ENCODE peak calls at places on chromosomes 5 and 9, in five cellular contexts. One of them, this sample, is unnamed.

GRCh38 chr5:88732181-88732633 is 150.8 kb downstream of the MEF2C start:
- DNase-seq in A673: no peak
- DNase-seq in cardiac muscle cell: peak; percentile 25
- DNase-seq in substantia nigra: no peak
- DNase-seq in tibial artery: peak; percentile 78
- DNase-seq in this sample: peak; percentile 36

GRCh38 chr9:120617637-120617979 is 37.6 kb upstream of the CDK5RAP2 start:
- DNase-seq in A673: no peak
- DNase-seq in cardiac muscle cell: peak; percentile 20
- DNase-seq in substantia nigra: no peak
- DNase-seq in tibial artery: no peak
- DNase-seq in this sample: no peak

GRCh38 chr9:38117646-38118045 is 48.6 kb upstream of the SHB start:
- DNase-seq in A673: no peak
- DNase-seq in cardiac muscle cell: no peak
- DNase-seq in substantia nigra: no peak
- DNase-seq in tibial artery: no peak
- DNase-seq in this sample: no peak

GRCh38 chr9:89655047-89655989 is 50.5 kb downstream of the GADD45G start:
- DNase-seq in A673: no peak
- DNase-seq in cardiac muscle cell: peak; percentile 15
- DNase-seq in substantia nigra: no peak
- DNase-seq in tibial artery: no peak
- DNase-seq in this sample: no peak

GRCh38 chr5:180804129-180804601 is 1.6 kb upstream of the MGAT1 start:
- DNase-seq in A673: no peak
- DNase-seq in cardiac muscle cell: no peak
- DNase-seq in substantia nigra: no peak
- DNase-seq in tibial artery: no peak
- DNase-seq in this sample: no peak

GRCh38 chr9:90659626-90660364 is 17.2 kb upstream of the DIRAS2 start:
- DNase-seq in A673: peak; percentile 38
- DNase-seq in cardiac muscle cell: peak; percentile 23
- DNase-seq in substantia nigra: no peak
- DNase-seq in tibial artery: no peak
- DNase-seq in this sample: no peak

GRCh38 chr9:82810902-82811301 is 252.0 kb downstream of the RASEF start:
- DNase-seq in A673: peak; percentile 4
- DNase-seq in cardiac muscle cell: peak; percentile 6
- DNase-seq in substantia nigra: no peak
- DNase-seq in tibial artery: no peak
- DNase-seq in this sample: no peak

GRCh38 chr9:134548185-134548584 is 93.4 kb upstream of the COL5A1 start:
- DNase-seq in A673: no peak
- DNase-seq in cardiac muscle cell: no peak
- DNase-seq in substantia nigra: no peak
- DNase-seq in tibial artery: no peak
- DNase-seq in this sample: no peak

GRCh38 chr9:1458503-1458902 is 408.3 kb downstream of the DMRT2 start:
- DNase-seq in A673: peak; percentile 71
- DNase-seq in cardiac muscle cell: peak; percentile 81
- DNase-seq in substantia nigra: no peak
- DNase-seq in tibial artery: no peak
- DNase-seq in this sample: no peak

GRCh38 chr9:33159760-33160127 is 7.4 kb downstream of the B4GALT1 start:
- DNase-seq in A673: peak; percentile 50
- DNase-seq in cardiac muscle cell: peak; percentile 87
- DNase-seq in substantia nigra: no peak
- DNase-seq in tibial artery: peak; percentile 61
- DNase-seq in this sample: no peak

GRCh38 chr5:177083351-177083750 is 3.4 kb upstream of the FGFR4 start:
- DNase-seq in A673: no peak
- DNase-seq in cardiac muscle cell: no peak
- DNase-seq in substantia nigra: no peak
- DNase-seq in tibial artery: no peak
- DNase-seq in this sample: no peak

GRCh38 chr5:143166080-143166479 is 237.4 kb downstream of the NR3C1 start:
- DNase-seq in A673: no peak
- DNase-seq in cardiac muscle cell: no peak
- DNase-seq in substantia nigra: no peak
- DNase-seq in tibial artery: no peak
- DNase-seq in this sample: no peak

DNA sequence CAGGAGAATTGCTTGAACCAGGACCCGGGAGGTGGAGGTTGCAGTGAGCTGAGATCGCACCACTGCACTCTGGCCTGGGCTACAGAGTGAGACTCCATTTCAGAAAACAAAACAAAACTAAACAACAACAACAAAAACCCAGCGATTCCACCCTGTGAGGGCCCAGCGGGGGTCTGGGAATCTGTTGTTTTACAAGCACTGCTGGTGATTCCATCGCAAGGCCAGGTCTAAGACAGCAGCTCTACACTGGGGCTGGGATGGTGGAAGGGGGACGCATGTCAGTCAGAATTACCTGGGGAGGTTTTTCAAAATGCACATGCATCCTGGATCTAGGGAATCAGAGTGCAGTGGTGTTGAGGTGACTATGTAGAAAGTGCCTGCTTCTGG is 90.9 kb downstream of the ANKRD55 start:
- DNase-seq in A673: no peak
- DNase-seq in cardiac muscle cell: no peak
- DNase-seq in substantia nigra: no peak
- DNase-seq in tibial artery: no peak
- DNase-seq in this sample: no peak
- H3K27ac ChIP-seq in A673: no peak overlapping the region
- H3K27ac ChIP-seq in cardiac muscle cell: no peak overlapping the region
- H3K27ac ChIP-seq in substantia nigra: no peak overlapping the region
- H3K27ac ChIP-seq in tibial artery: no peak overlapping the region
- H3K27ac ChIP-seq in this sample: no peak overlapping the region

DNA sequence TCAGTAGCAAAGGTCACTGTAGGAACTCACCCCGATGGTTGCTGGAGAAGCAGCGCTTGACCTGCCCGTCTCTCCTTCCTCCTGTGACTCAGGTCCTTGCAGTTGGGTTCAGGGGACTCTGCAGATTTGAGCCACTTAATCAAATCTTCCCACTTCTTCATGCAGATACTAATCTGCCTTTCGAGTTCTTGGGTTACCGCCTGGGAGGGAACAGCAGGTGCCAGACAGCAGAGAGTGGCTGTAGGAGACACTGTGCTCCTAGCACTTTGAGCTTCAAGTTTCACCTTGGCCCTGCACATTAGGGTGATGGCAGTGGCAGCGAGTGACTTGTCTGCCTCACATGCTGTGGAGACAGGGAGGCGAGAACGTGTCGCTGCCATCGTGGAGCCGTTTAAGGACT is 478.3 kb downstream of the PSAT1 start:
- DNase-seq in A673: no peak
- DNase-seq in cardiac muscle cell: no peak
- DNase-seq in substantia nigra: no peak
- DNase-seq in tibial artery: no peak
- DNase-seq in this sample: no peak
- H3K27ac ChIP-seq in A673: no peak overlapping the region
- H3K27ac ChIP-seq in cardiac muscle cell: no peak overlapping the region
- H3K27ac ChIP-seq in substantia nigra: no peak overlapping the region
- H3K27ac ChIP-seq in tibial artery: no peak overlapping the region
- H3K27ac ChIP-seq in this sample: no peak overlapping the region

GRCh38 chr5:172958268-172959046 is 767 bp upstream of the RPL26L1 start:
- DNase-seq in A673: peak; percentile 44
- DNase-seq in cardiac muscle cell: peak; percentile 73
- DNase-seq in substantia nigra: no peak
- DNase-seq in tibial artery: peak; percentile 59
- DNase-seq in this sample: peak; percentile 61
- H3K27ac ChIP-seq in A673: peak overlapping the region; percentile 66
- H3K27ac ChIP-seq in cardiac muscle cell: peak overlapping the region; percentile 49
- H3K27ac ChIP-seq in substantia nigra: peak overlapping the region; percentile 85
- H3K27ac ChIP-seq in tibial artery: peak overlapping the region; percentile 89
- H3K27ac ChIP-seq in this sample: peak overlapping the region; percentile 76

GRCh38 chr5:29769474-29769873 is 1424.0 kb upstream of the CDH6 start:
- DNase-seq in A673: no peak
- DNase-seq in cardiac muscle cell: no peak
- DNase-seq in substantia nigra: no peak
- DNase-seq in tibial artery: no peak
- DNase-seq in this sample: no peak
- H3K27ac ChIP-seq in A673: no peak overlapping the region
- H3K27ac ChIP-seq in cardiac muscle cell: no peak overlapping the region
- H3K27ac ChIP-seq in substantia nigra: no peak overlapping the region
- H3K27ac ChIP-seq in tibial artery: no peak overlapping the region
- H3K27ac ChIP-seq in this sample: no peak overlapping the region

DNA sequence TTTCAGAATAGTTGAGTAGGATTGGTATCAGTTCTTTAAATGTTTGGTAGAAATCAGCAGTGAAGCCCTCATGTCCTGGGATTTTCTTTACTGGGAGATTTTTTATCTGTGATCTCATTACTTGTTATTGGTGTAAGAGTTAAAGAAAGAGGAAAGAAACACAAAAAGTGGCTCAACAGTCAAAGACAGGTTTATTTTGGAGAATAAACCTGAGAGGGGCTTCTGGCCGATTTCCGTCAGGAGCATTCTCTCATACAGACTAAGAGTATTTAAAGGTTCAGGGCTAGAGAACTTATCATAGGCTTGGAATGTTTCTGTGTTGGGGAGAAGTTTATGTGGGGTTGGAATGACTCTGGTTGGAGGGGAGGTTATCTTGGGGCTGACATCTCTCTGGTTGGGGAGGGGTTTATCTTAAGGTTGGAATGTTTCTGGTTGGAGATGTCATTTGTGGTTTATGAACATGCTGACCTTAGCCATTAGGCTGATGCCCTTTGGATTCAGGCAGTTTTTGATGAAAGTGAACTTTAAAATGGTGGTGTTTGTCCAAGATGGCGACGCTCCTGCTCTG is 62.5 kb downstream of the CFAP95 start:
- DNase-seq in A673: no peak
- DNase-seq in cardiac muscle cell: no peak
- DNase-seq in substantia nigra: no peak
- DNase-seq in tibial artery: no peak
- DNase-seq in this sample: no peak
- H3K27ac ChIP-seq in A673: no peak overlapping the region
- H3K27ac ChIP-seq in cardiac muscle cell: no peak overlapping the region
- H3K27ac ChIP-seq in substantia nigra: no peak overlapping the region
- H3K27ac ChIP-seq in tibial artery: no peak overlapping the region
- H3K27ac ChIP-seq in this sample: no peak overlapping the region

GRCh38 chr9:98971915-98972223 is 28.2 kb downstream of the COL15A1 start:
- DNase-seq in A673: no peak
- DNase-seq in cardiac muscle cell: no peak
- DNase-seq in substantia nigra: no peak
- DNase-seq in tibial artery: no peak
- DNase-seq in this sample: no peak

GRCh38 chr9:98971168-98971914 is 27.6 kb downstream of the COL15A1 start:
- DNase-seq in A673: peak; percentile 60
- DNase-seq in cardiac muscle cell: peak; percentile 79
- DNase-seq in substantia nigra: no peak
- DNase-seq in tibial artery: no peak
- DNase-seq in this sample: no peak

GRCh38 chr9:98968596-98969337 is 25.1 kb downstream of the COL15A1 start:
- DNase-seq in A673: no peak
- DNase-seq in cardiac muscle cell: no peak
- DNase-seq in substantia nigra: no peak
- DNase-seq in tibial artery: no peak
- DNase-seq in this sample: no peak

GRCh38 chr9:98972641-98973545 is 29.2 kb downstream of the COL15A1 start:
- DNase-seq in A673: no peak
- DNase-seq in cardiac muscle cell: no peak
- DNase-seq in substantia nigra: no peak
- DNase-seq in tibial artery: no peak
- DNase-seq in this sample: no peak

GRCh38 chr9:98970532-98971041 is 26.9 kb downstream of the COL15A1 start:
- DNase-seq in A673: no peak
- DNase-seq in cardiac muscle cell: no peak
- DNase-seq in substantia nigra: no peak
- DNase-seq in tibial artery: no peak
- DNase-seq in this sample: no peak
- H3K27ac ChIP-seq in A673: no peak overlapping the region
- H3K27ac ChIP-seq in cardiac muscle cell: no peak overlapping the region
- H3K27ac ChIP-seq in substantia nigra: peak overlapping the region; percentile 87
- H3K27ac ChIP-seq in tibial artery: peak overlapping the region; percentile 85
- H3K27ac ChIP-seq in this sample: peak overlapping the region; percentile 34

GRCh38 chr5:119289413-119289812 is 66.4 kb upstream of the TNFAIP8 start:
- DNase-seq in A673: no peak
- DNase-seq in cardiac muscle cell: no peak
- DNase-seq in substantia nigra: no peak
- DNase-seq in tibial artery: no peak
- DNase-seq in this sample: no peak
- H3K27ac ChIP-seq in A673: no peak overlapping the region
- H3K27ac ChIP-seq in cardiac muscle cell: no peak overlapping the region
- H3K27ac ChIP-seq in substantia nigra: no peak overlapping the region
- H3K27ac ChIP-seq in tibial artery: peak overlapping the region; percentile 62
- H3K27ac ChIP-seq in this sample: no peak overlapping the region

GRCh38 chr9:135614821-135615665 is 24.3 kb downstream of the GLT6D1 start:
- DNase-seq in A673: no peak
- DNase-seq in cardiac muscle cell: no peak
- DNase-seq in substantia nigra: no peak
- DNase-seq in tibial artery: no peak
- DNase-seq in this sample: no peak

GRCh38 chr9:135617991-135618411 is 21.3 kb downstream of the GLT6D1 start:
- DNase-seq in A673: no peak
- DNase-seq in cardiac muscle cell: no peak
- DNase-seq in substantia nigra: no peak
- DNase-seq in tibial artery: no peak
- DNase-seq in this sample: no peak

GRCh38 chr9:135617538-135617900 is 21.8 kb downstream of the GLT6D1 start:
- DNase-seq in A673: no peak
- DNase-seq in cardiac muscle cell: no peak
- DNase-seq in substantia nigra: no peak
- DNase-seq in tibial artery: no peak
- DNase-seq in this sample: no peak

GRCh38 chr9:135615666-135616620 is 23.4 kb downstream of the GLT6D1 start:
- DNase-seq in A673: no peak
- DNase-seq in cardiac muscle cell: no peak
- DNase-seq in substantia nigra: no peak
- DNase-seq in tibial artery: no peak
- DNase-seq in this sample: no peak

GRCh38 chr9:135616621-135617537 is 22.5 kb downstream of the GLT6D1 start:
- DNase-seq in A673: no peak
- DNase-seq in cardiac muscle cell: no peak
- DNase-seq in substantia nigra: no peak
- DNase-seq in tibial artery: no peak
- DNase-seq in this sample: no peak
- H3K27ac ChIP-seq in A673: no peak overlapping the region
- H3K27ac ChIP-seq in cardiac muscle cell: no peak overlapping the region
- H3K27ac ChIP-seq in substantia nigra: no peak overlapping the region
- H3K27ac ChIP-seq in tibial artery: no peak overlapping the region
- H3K27ac ChIP-seq in this sample: no peak overlapping the region

This sample was measured in uterus.